ENCODE peak calls at places on chromosomes 13 and 19, in seven cellular contexts. O is choroid plexus epithelial cell; E is naive thymus-derived CD4-positive, alpha-beta T cell; C is mucosa of descending colon; Z is gastrocnemius medialis; N is erythroblast; A is RWPE1. Q is an unnamed sample.

GRCh38 chr13:43686557-43686956 is 100.2 kb downstream of the ENOX1 start:
- DNase-seq in O (peak; percentile 94), E (no peak), C (no peak), Z (peak; percentile 7), N (no peak), A (peak; percentile 29), Q (no peak)

GRCh38 chr19:8333771-8334457 is 9.1 kb downstream of the KANK3 start:
- DNase-seq in O (no peak), E (no peak), C (no peak), Z (no peak), N (no peak), A (no peak), Q (no peak)

GRCh38 chr19:28855216-28855615 is 357.7 kb downstream of the UQCRFS1 start:
- DNase-seq in O (no peak), E (no peak), C (no peak), Z (no peak), N (no peak), A (no peak), Q (no peak)

GRCh38 chr19:10295305-10295846 is 5.6 kb downstream of the ICAM5 start:
- DNase-seq in O (peak; percentile 48), E (peak; percentile 45), C (peak; percentile 78), Z (no peak), N (peak; percentile 76), A (no peak), Q (no peak)

GRCh38 chr13:102128216-102128800 is 273.5 kb downstream of the FGF14 start:
- DNase-seq in O (peak; percentile 53), E (no peak), C (no peak), Z (no peak), N (no peak), A (peak; percentile 78), Q (no peak)

GRCh38 chr13:20495087-20496023 is 30.3 kb downstream of the CRYL1 start:
- DNase-seq in O (peak; percentile 79), E (peak; percentile 54), C (no peak), Z (peak; percentile 31), N (peak; percentile 59), A (peak; percentile 68), Q (peak; percentile 44)

GRCh38 chr13:40615619-40616018 is 50.8 kb downstream of the FOXO1 start:
- DNase-seq in O (no peak), E (no peak), C (no peak), Z (no peak), N (no peak), A (no peak), Q (no peak)

GRCh38 chr13:39766464-39767167 is 111.2 kb downstream of the COG6 start:
- DNase-seq in O (no peak), E (no peak), C (no peak), Z (no peak), N (no peak), A (no peak), Q (peak; percentile 26)

GRCh38 chr19:48543121-48543710 is 8.8 kb upstream of the SULT2B1 start:
- DNase-seq in O (no peak), E (no peak), C (peak; percentile 70), Z (no peak), N (no peak), A (peak; percentile 88), Q (no peak)

GRCh38 chr19:12996542-12997094 is 1.3 kb downstream of the NFIX start:
- DNase-seq in O (no peak), E (no peak), C (peak; percentile 67), Z (no peak), N (peak; percentile 44), A (no peak), Q (no peak)

GRCh38 chr19:54430306-54431254 is 15.3 kb downstream of the TTYH1 start:
- DNase-seq in O (peak; percentile 52), E (no peak), C (peak; percentile 71), Z (no peak), N (peak; percentile 23), A (peak; percentile 46), Q (no peak)

GRCh38 chr19:47609885-47610545 is 1.1 kb downstream of the BICRA start:
- DNase-seq in O (peak; percentile 59), E (peak; percentile 44), C (peak; percentile 75), Z (peak; percentile 35), N (peak; percentile 52), A (peak; percentile 11), Q (peak; percentile 60)

GRCh38 chr13:27309967-27310598 is 39.5 kb downstream of the RASL11A start:
- DNase-seq in O (peak; percentile 22), E (no peak), C (no peak), Z (no peak), N (no peak), A (no peak), Q (no peak)

GRCh38 chr19:5684694-5685430 is 4.0 kb downstream of the HSD11B1L start:
- DNase-seq in O (no peak), E (no peak), C (no peak), Z (no peak), N (no peak), A (no peak), Q (no peak)

GRCh38 chr19:4909172-4909896 is at the start of gene UHRF1:
- DNase-seq in O (no peak), E (no peak), C (peak; percentile 34), Z (no peak), N (peak; percentile 77), A (peak; percentile 51), Q (no peak)

GRCh38 chr13:98171806-98172569 is 5.1 kb downstream of the RNF113B start:
- DNase-seq in O (peak; percentile 55), E (no peak), C (no peak), Z (no peak), N (no peak), A (no peak), Q (no peak)

GRCh38 chr19:18501832-18502231 is 20.0 kb downstream of the ELL start:
- DNase-seq in O (no peak), E (no peak), C (no peak), Z (no peak), N (no peak), A (no peak), Q (no peak)

GRCh38 chr19:3765121-3765520 is 2.6 kb downstream of the MRPL54 start:
- DNase-seq in O (no peak), E (no peak), C (no peak), Z (no peak), N (no peak), A (no peak), Q (no peak)

GRCh38 chr19:18932216-18932841 is 8.7 kb downstream of the HOMER3 start:
- DNase-seq in O (peak; percentile 64), E (peak; percentile 55), C (peak; percentile 92), Z (peak; percentile 47), N (peak; percentile 84), A (peak; percentile 90), Q (peak; percentile 72)

GRCh38 chr13:80389073-80390038 is 48.4 kb upstream of the SPRY2 start:
- DNase-seq in O (no peak), E (no peak), C (no peak), Z (no peak), N (no peak), A (no peak), Q (no peak)